ENCODE peak calls at places on chromosomes 13 and 19, in six cellular contexts. E is AG08395, N is Ammon's horn, J is amniotic stem cell, G is T-cell, C is fibroblast of lung. D is an unnamed sample.

GRCh38 chr19:12159773-12160414 is 3.0 kb upstream of the ZNF136 start:
- DNase-seq in E (no peak), J (no peak), C (no peak), N (no peak), G (no peak), D (no peak)

GRCh38 chr19:3192684-3193083 is 7.0 kb downstream of the NCLN start:
- DNase-seq in C (no peak), N (no peak), E (no peak), J (no peak), G (no peak), D (no peak)

GRCh38 chr13:76533251-76533650 is 353.0 kb downstream of the KCTD12 start:
- DNase-seq in C (peak), G (no peak), E (no peak), N (no peak), J (no peak), D (no peak)

GRCh38 chr13:52449323-52450011 is 967 bp downstream of the VPS36 start:
- DNase-seq in E (no peak), J (no peak), N (no peak), C (peak), G (no peak), D (no peak)

GRCh38 chr19:2661615-2662014 is 40.9 kb downstream of the GNG7 start:
- DNase-seq in G (no peak), N (no peak), C (no peak), E (no peak), J (no peak), D (no peak)

GRCh38 chr13:83449666-83450395 is 432.4 kb downstream of the SLITRK1 start:
- DNase-seq in C (peak), N (no peak), G (no peak), J (peak), E (no peak), D (peak)

GRCh38 chr13:29774830-29775229 is 75.6 kb downstream of the UBL3 start:
- DNase-seq in G (no peak), N (no peak), C (no peak), J (no peak), E (no peak), D (no peak)

GRCh38 chr13:44819762-44820161 is 169.5 kb downstream of the NUFIP1 start:
- DNase-seq in G (no peak), N (no peak), C (no peak), E (no peak), J (no peak), D (no peak)

GRCh38 chr19:3325451-3325850 is 40.9 kb upstream of the NFIC start:
- DNase-seq in N (no peak), C (no peak), J (no peak), E (no peak), G (no peak), D (no peak)

GRCh38 chr13:24894972-24895300 is 131.0 kb downstream of the RNF17 start:
- DNase-seq in G (no peak), J (no peak), C (no peak), E (no peak), N (no peak), D (no peak)

GRCh38 chr19:6475321-6476108 is 6.1 kb downstream of the DENND1C start:
- DNase-seq in N (no peak), J (no peak), G (no peak), E (no peak), C (no peak), D (no peak)

GRCh38 chr19:53879145-53880037 is 2.6 kb upstream of the PRKCG start:
- DNase-seq in J (peak), G (peak), E (peak), C (peak), N (peak), D (peak)

GRCh38 chr19:46615966-46616365 is 8.9 kb downstream of the PTGIR start:
- DNase-seq in J (no peak), C (no peak), E (no peak), N (no peak), G (no peak), D (no peak)

GRCh38 chr19:593055-593454 is 3.4 kb downstream of the HCN2 start:
- DNase-seq in G (no peak), E (no peak), C (no peak), J (no peak), N (no peak), D (no peak)

GRCh38 chr19:8334458-8335342 is 8.4 kb downstream of the KANK3 start:
- DNase-seq in G (no peak), E (peak), N (no peak), C (peak), J (no peak), D (no peak)

GRCh38 chr13:21987793-21988192 is 316.9 kb downstream of the FGF9 start:
- DNase-seq in J (no peak), G (no peak), N (no peak), E (peak), C (no peak), D (no peak)

GRCh38 chr13:113032291-113032690 is 63.3 kb downstream of the MCF2L start:
- DNase-seq in G (no peak), N (no peak), J (no peak), C (no peak), E (no peak), D (no peak)

GRCh38 chr19:4990306-4990705 is 21.4 kb downstream of the KDM4B start:
- DNase-seq in C (no peak), J (no peak), G (no peak), N (no peak), E (no peak), D (no peak)

GRCh38 chr13:83532809-83533208 is 349.5 kb downstream of the SLITRK1 start:
- DNase-seq in G (no peak), N (no peak), E (no peak), J (no peak), C (no peak), D (no peak)

GRCh38 chr19:12994701-12995595 is at the start of gene NFIX:
- DNase-seq in G (peak), E (peak), N (no peak), J (peak), C (peak), D (no peak)

GRCh38 chr19:46176116-46176860 is 28.2 kb downstream of the IGFL2 start:
- DNase-seq in C (no peak), E (no peak), G (no peak), N (no peak), J (no peak), D (no peak)

GRCh38 chr19:7815325-7815724 is 14.7 kb upstream of the EVI5L start:
- DNase-seq in N (no peak), E (no peak), G (no peak), J (no peak), C (no peak), D (no peak)

GRCh38 chr13:111972261-111972780 is 94.6 kb upstream of the SOX1 start:
- DNase-seq in N (no peak), E (no peak), G (no peak), J (no peak), C (no peak), D (no peak)

GRCh38 chr19:19384486-19384885 is 21.0 kb upstream of the GATAD2A start:
- DNase-seq in E (no peak), J (no peak), C (no peak), G (no peak), N (no peak), D (no peak)

GRCh38 chr13:32330438-32330837 is 15.1 kb downstream of the BRCA2 start:
- DNase-seq in E (peak), C (peak), G (no peak), N (no peak), J (no peak), D (peak)

GRCh38 chr13:111270126-111270525 is 50.3 kb upstream of the TEX29 start:
- DNase-seq in G (no peak), C (no peak), E (peak), J (no peak), N (peak), D (no peak)

GRCh38 chr13:100898431-100898830 is 223.8 kb upstream of the TMTC4 start:
- DNase-seq in C (no peak), E (no peak), G (no peak), N (no peak), J (no peak), D (no peak)

GRCh38 chr13:41565221-41565620 is 107.9 kb downstream of the RGCC start:
- DNase-seq in N (peak), C (peak), J (peak), G (no peak), E (peak), D (no peak)

GRCh38 chr19:14185158-14185557 is 20.8 kb downstream of the ADGRL1 start:
- DNase-seq in E (no peak), N (no peak), J (no peak), C (no peak), G (no peak), D (no peak)